ENCODE peak calls at places on chromosomes 5 and 9, in eight cellular contexts. U is Peyer's patch, Z is stomach, X is gastrocnemius medialis, I is ovary, A is adrenal gland, R is prostate gland, E is testis. C is an unnamed sample.

GRCh38 chr9:95645992-95646391 is 129.2 kb upstream of the PTCH1 start:
- DNase-seq in U (no peak), Z (no peak), X (no peak), I (no peak), A (no peak), R (no peak), E (no peak), C (no peak)

GRCh38 chr5:149358294-149358651 is 427 bp downstream of the PCYOX1L start:
- DNase-seq in U (peak; percentile 62), Z (peak; percentile 35), X (peak; percentile 34), I (peak; percentile 43), A (peak; percentile 79), R (no peak), E (peak; percentile 67), C (peak; percentile 86)

GRCh38 chr9:127130661-127131538 is 8.5 kb upstream of the ANGPTL2 start:
- DNase-seq in U (peak; percentile 60), Z (no peak), X (peak; percentile 95), I (peak; percentile 63), A (peak; percentile 91), R (no peak), E (no peak), C (peak; percentile 93)

GRCh38 chr5:145110826-145111225 is 724.3 kb downstream of the PRELID2 start:
- DNase-seq in U (no peak), Z (no peak), X (no peak), I (no peak), A (no peak), R (no peak), E (no peak), C (no peak)

GRCh38 chr9:93171261-93171660 is 12.7 kb upstream of the WNK2 start:
- DNase-seq in U (no peak), Z (no peak), X (no peak), I (no peak), A (no peak), R (no peak), E (no peak), C (no peak)

GRCh38 chr5:53367727-53368126 is 112.7 kb upstream of the FST start:
- DNase-seq in U (no peak), Z (no peak), X (no peak), I (no peak), A (no peak), R (no peak), E (no peak), C (no peak)

GRCh38 chr9:68705636-68706578 is 867 bp downstream of the PIP5K1B start:
- DNase-seq in U (peak; percentile 66), Z (no peak), X (peak; percentile 16), I (no peak), A (peak; percentile 58), R (no peak), E (peak; percentile 48), C (peak; percentile 63)

GRCh38 chr5:1202798-1203185 is 1.4 kb downstream of the SLC6A19 start:
- DNase-seq in U (no peak), Z (no peak), X (no peak), I (no peak), A (no peak), R (no peak), E (no peak), C (no peak)

GRCh38 chr9:124457079-124457886 is 7.0 kb downstream of the ADGRD2 start:
- DNase-seq in U (no peak), Z (no peak), X (no peak), I (no peak), A (no peak), R (no peak), E (no peak), C (peak; percentile 55)

GRCh38 chr9:124457887-124458431 is 7.7 kb downstream of the ADGRD2 start:
- DNase-seq in U (no peak), Z (no peak), X (no peak), I (no peak), A (no peak), R (no peak), E (no peak), C (peak; percentile 46)

GRCh38 chr9:124455820-124456219 is 5.6 kb downstream of the ADGRD2 start:
- DNase-seq in U (no peak), Z (no peak), X (no peak), I (no peak), A (no peak), R (no peak), E (no peak), C (peak; percentile 21)

GRCh38 chr9:124454791-124455443 is 4.7 kb downstream of the ADGRD2 start:
- DNase-seq in U (no peak), Z (no peak), X (no peak), I (no peak), A (no peak), R (no peak), E (no peak), C (no peak)

GRCh38 chr9:124456341-124457078 is 6.3 kb downstream of the ADGRD2 start:
- DNase-seq in U (no peak), Z (no peak), X (no peak), I (no peak), A (no peak), R (no peak), E (no peak), C (peak; percentile 20)
- H3K27ac ChIP-seq in U (no peak overlapping the region), Z (no peak overlapping the region), X (no peak overlapping the region), I (no peak overlapping the region), A (no peak overlapping the region), R (no peak overlapping the region), E (no peak overlapping the region), C (no peak overlapping the region)

GRCh38 chr5:150780180-150780692 is 1.7 kb downstream of the SMIM3 start:
- DNase-seq in U (peak; percentile 85), Z (peak; percentile 31), X (peak; percentile 68), I (peak; percentile 28), A (peak; percentile 74), R (no peak), E (no peak), C (peak; percentile 90)
- H3K4me1 ChIP-seq in U (peaks cover 61% of the 10 kb centered on the region), Z (peaks cover 69% of the 10 kb centered on the region), X (peaks cover 21% of the 10 kb centered on the region), I (peaks cover 28% of the 10 kb centered on the region), A (peaks cover 42% of the 10 kb centered on the region), R (peaks cover 10% of the 10 kb centered on the region), E (peaks cover 29% of the 10 kb centered on the region), C (peaks cover 57% of the 10 kb centered on the region)

DNA sequence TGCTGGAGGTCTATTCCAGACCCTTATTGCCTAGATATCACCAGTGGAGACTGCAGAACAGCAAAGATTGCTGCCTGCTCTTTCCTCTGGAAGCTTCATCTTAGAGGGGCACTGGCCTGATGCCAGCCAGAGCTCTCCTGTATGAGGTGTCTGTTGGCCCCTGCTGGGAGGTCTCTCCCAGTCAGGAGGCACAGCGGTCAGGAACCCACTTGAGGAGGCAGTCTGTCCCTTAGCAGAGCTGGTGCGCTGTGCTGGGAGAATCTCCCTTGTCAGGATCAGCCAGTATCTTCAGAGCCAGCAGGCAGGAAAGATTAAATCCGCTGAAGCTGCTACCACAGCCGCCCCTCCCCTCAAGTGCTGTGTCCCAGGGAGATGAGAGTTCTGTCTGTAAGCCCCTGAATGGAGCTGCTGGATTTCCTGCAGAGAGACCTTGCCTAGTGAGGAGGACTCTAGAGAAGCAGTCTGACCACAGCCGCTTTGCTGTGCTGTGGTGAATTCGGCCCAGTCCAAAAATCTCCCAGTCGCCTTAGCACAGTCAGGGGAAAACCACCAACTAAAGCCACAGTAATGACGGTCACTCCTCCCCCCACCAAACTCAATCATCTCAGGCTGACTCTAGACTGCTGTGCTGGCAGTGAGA is 124.1 kb downstream of the JAKMIP2 start:
- DNase-seq in U (no peak), Z (no peak), X (no peak), I (no peak), A (no peak), R (no peak), E (no peak), C (no peak)
- TF ChIP-seq POLR2A in U (no peak), Z (no peak), X (no peak), I (no peak), A (no peak), R (no peak), E (no peak), C (no peak)

GRCh38 chr9:69980041-69980440 is 63.6 kb upstream of the MAMDC2 start:
- DNase-seq in U (no peak), Z (no peak), X (no peak), I (no peak), A (no peak), R (no peak), E (no peak), C (no peak)

GRCh38 chr9:69981686-69982450 is 61.8 kb upstream of the MAMDC2 start:
- DNase-seq in U (no peak), Z (no peak), X (no peak), I (no peak), A (no peak), R (no peak), E (no peak), C (no peak)

GRCh38 chr9:69976165-69976564 is 67.5 kb upstream of the MAMDC2 start:
- DNase-seq in U (no peak), Z (no peak), X (no peak), I (no peak), A (no peak), R (no peak), E (no peak), C (no peak)

GRCh38 chr9:69984831-69985230 is 58.8 kb upstream of the MAMDC2 start:
- DNase-seq in U (no peak), Z (no peak), X (no peak), I (no peak), A (no peak), R (no peak), E (no peak), C (no peak)

DNA sequence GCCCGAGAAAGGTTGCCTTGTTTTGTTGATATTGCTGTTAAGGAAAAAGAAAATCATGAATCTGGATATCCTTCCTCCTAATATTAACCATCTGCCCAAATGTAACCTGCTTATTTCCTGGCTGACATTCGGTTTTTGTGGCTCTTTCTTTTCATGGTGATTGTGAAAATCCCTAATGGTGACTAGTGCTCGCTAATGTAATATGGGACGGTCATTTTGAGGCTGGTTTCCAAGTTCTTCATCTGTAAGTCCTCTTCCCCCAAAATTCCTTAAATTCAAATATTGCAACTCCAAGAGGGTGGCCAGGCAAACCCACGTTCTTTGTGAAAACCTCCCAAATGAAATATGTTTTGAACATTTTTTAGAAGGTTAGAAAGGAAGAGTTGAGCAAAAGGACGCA is 63.1 kb upstream of the MAMDC2 start:
- DNase-seq in U (no peak), Z (no peak), X (no peak), I (no peak), A (no peak), R (no peak), E (no peak), C (no peak)
- H3K27ac ChIP-seq in U (no peak overlapping the region), Z (no peak overlapping the region), X (no peak overlapping the region), I (peak overlapping the region; percentile 50), A (no peak overlapping the region), R (no peak overlapping the region), E (no peak overlapping the region), C (no peak overlapping the region)

DNA sequence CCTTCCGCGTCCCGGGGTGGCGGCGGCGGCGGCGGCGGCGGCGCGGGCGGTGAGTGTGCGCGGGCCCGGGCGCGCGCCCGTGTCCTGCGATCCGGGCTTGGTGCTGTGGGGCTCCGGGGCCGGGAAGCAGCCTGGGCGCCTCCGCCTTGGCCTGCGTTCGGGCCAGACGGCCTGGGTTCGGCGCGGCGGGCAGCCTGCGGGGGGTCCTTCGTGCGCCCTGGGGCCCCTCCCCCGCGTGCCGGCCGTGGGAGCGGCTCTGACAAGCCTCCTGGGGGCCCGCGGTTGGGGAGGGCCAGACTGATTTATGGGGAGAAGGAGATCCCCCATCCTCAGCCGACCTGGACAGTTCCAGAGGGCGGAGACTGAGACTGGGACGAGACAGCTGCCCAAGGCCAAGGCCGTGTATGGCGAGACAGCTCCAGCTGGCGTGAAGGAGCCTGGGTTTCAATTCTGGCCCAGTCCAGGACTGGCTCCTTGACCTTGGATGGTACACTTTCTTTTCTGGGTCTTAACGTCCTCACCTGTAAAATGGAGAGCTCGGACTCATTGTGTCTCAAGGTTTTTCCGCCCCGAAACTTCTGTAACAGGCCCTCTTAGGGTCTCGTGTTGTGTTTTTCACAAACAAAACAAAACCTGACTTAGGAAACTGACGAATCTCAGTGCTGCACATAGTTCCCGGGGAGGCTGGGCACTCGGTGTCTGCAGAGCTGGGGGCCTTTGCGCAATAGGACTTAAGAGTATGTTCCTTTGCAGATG is 603 bp downstream of the TMEM268 start:
- DNase-seq in U (peak; percentile 72), Z (peak; percentile 55), X (peak; percentile 75), I (peak; percentile 87), A (peak; percentile 89), R (peak; percentile 59), E (peak; percentile 84), C (peak; percentile 87)
- H3K4me1 ChIP-seq in U (peaks cover 20% of the 10 kb centered on the region), Z (peaks cover 44% of the 10 kb centered on the region), X (peaks cover 7% of the 10 kb centered on the region), I (peaks cover 25% of the 10 kb centered on the region), A (peaks cover 15% of the 10 kb centered on the region), R (peaks cover 15% of the 10 kb centered on the region), E (peaks cover 27% of the 10 kb centered on the region), C (peaks cover 22% of the 10 kb centered on the region)